ENCODE peak calls at places on chromosomes 13 and 19, in six cellular contexts. U is WTC11, E is endothelial cell of umbilical vein, H is K562, L is A549, P is HepG2. Q is an unnamed sample.

GRCh38 chr19:18417250-18418033 is 1.8 kb upstream of the SSBP4 start:
- DNase-seq in U (peak; percentile 85), E (peak; percentile 85), H (peak; percentile 80), L (peak; percentile 79), P (peak; percentile 63), Q (no peak)

GRCh38 chr13:49560270-49561063 is 24.9 kb downstream of the RCBTB1 start:
- DNase-seq in U (peak; percentile 27), E (no peak), H (no peak), L (peak; percentile 29), P (peak; percentile 68), Q (no peak)

GRCh38 chr19:51664997-51665396 is 18.4 kb upstream of the SIGLEC14 start:
- DNase-seq in U (no peak), E (no peak), H (no peak), L (no peak), P (no peak), Q (no peak)

GRCh38 chr13:53781941-53782340 is 753.3 kb downstream of the OLFM4 start:
- DNase-seq in U (no peak), E (no peak), H (no peak), L (no peak), P (no peak), Q (no peak)

GRCh38 chr19:10566658-10567410 is 1.0 kb upstream of the KRI1 start:
- DNase-seq in U (no peak), E (no peak), H (no peak), L (no peak), P (no peak), Q (no peak)

GRCh38 chr19:17409990-17410389 is 4.6 kb upstream of the BST2 start:
- DNase-seq in U (no peak), E (no peak), H (no peak), L (no peak), P (no peak), Q (no peak)

GRCh38 chr13:47594833-47595232 is 406.2 kb downstream of the SUCLA2 start:
- DNase-seq in U (no peak), E (no peak), H (no peak), L (peak; percentile 18), P (no peak), Q (no peak)

GRCh38 chr13:94710881-94711560 is 1.3 kb downstream of the SOX21 start:
- DNase-seq in U (peak; percentile 53), E (no peak), H (peak; percentile 54), L (peak; percentile 42), P (no peak), Q (peak; percentile 78)

GRCh38 chr13:113112893-113113845 is 7.6 kb downstream of the F7 start:
- DNase-seq in U (no peak), E (no peak), H (no peak), L (no peak), P (no peak), Q (peak; percentile 38)

GRCh38 chr13:64314286-64314685 is 2898.6 kb upstream of the PCDH20 start:
- DNase-seq in U (no peak), E (no peak), H (no peak), L (no peak), P (no peak), Q (no peak)

GRCh38 chr19:53892981-53893325 is 11.0 kb downstream of the PRKCG start:
- DNase-seq in U (peak; percentile 69), E (no peak), H (peak; percentile 35), L (peak; percentile 56), P (no peak), Q (no peak)

GRCh38 chr13:46866150-46866549 is 30.7 kb downstream of the HTR2A start:
- DNase-seq in U (peak; percentile 22), E (no peak), H (no peak), L (peak; percentile 1), P (peak; percentile 4), Q (no peak)

DNA sequence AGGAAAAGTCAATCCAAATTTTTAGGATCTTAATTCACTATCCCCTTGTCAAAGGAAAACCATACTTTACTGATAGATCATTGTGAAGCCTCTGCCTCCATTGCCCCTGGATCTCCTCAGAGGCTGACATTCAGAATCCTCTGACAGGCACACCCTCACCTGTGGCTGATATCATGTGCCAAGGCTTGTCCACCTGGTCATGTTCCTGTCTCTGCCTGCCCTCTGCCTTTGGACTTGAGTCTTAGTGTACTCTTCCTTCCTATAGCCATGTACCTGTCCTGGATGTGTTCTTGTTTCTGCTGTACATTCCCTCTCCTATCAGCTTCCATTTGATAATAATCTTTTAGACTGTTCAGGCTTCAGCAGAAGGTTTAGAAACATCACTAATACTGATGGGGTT is 179.4 kb downstream of the TNFSF13B start:
- DNase-seq in U (no peak), E (no peak), H (no peak), L (no peak), P (no peak), Q (no peak)
- TF ChIP-seq JUN in U (no peak), E (no peak), H (no peak), L (no peak), P (no peak), Q (no peak)

GRCh38 chr13:87999141-87999765 is 328.1 kb downstream of the SLITRK5 start:
- DNase-seq in U (no peak), E (no peak), H (no peak), L (no peak), P (no peak), Q (no peak)
- TF ChIP-seq JUN in U (no peak), E (no peak), H (no peak), L (no peak), P (no peak), Q (no peak)

GRCh38 chr19:6071840-6072239 is 38.5 kb downstream of the RFX2 start:
- DNase-seq in U (no peak), E (no peak), H (no peak), L (no peak), P (no peak), Q (no peak)

GRCh38 chr19:6068711-6069110 is 41.6 kb downstream of the RFX2 start:
- DNase-seq in U (no peak), E (peak; percentile 48), H (no peak), L (no peak), P (no peak), Q (no peak)

GRCh38 chr19:6070179-6071102 is 39.9 kb downstream of the RFX2 start:
- DNase-seq in U (no peak), E (no peak), H (no peak), L (no peak), P (no peak), Q (no peak)

GRCh38 chr19:6069268-6069771 is 41.0 kb downstream of the RFX2 start:
- DNase-seq in U (no peak), E (no peak), H (no peak), L (no peak), P (no peak), Q (no peak)

DNA sequence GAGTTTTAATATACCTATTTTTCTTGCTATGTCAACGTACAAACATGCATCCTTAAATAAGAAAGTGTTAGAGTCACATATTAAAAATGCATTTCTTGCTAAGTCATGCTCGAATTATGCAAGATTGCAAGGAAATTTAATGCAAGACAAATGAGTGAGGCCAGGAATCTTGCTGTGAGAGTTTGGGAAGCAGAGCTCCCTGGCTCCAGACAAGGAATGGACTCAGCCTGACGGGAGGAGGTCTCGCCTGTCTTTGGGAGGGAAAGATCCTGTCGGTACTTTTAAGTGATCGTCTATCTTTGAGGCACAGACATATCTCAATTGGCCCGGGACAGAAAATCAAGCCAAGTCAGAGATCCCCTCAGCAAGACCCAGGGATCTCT is 39.2 kb downstream of the RFX2 start:
- DNase-seq in U (no peak), E (no peak), H (no peak), L (no peak), P (no peak), Q (no peak)
- TF ChIP-seq JUN in U (no peak), E (no peak), H (no peak), L (no peak), P (no peak), Q (no peak)

GRCh38 chr13:85093808-85094207 is 705.4 kb downstream of the SLITRK6 start:
- DNase-seq in U (no peak), E (no peak), H (no peak), L (no peak), P (no peak), Q (no peak)
- TF ChIP-seq JUN in U (no peak), E (no peak), H (no peak), L (no peak), P (no peak), Q (no peak)

GRCh38 chr19:29548483-29549085 is 22.8 kb downstream of the VSTM2B start:
- DNase-seq in U (no peak), E (no peak), H (no peak), L (no peak), P (no peak), Q (no peak)
- TF ChIP-seq JUN in U (no peak), E (no peak), H (no peak), L (no peak), P (no peak), Q (no peak)

DNA sequence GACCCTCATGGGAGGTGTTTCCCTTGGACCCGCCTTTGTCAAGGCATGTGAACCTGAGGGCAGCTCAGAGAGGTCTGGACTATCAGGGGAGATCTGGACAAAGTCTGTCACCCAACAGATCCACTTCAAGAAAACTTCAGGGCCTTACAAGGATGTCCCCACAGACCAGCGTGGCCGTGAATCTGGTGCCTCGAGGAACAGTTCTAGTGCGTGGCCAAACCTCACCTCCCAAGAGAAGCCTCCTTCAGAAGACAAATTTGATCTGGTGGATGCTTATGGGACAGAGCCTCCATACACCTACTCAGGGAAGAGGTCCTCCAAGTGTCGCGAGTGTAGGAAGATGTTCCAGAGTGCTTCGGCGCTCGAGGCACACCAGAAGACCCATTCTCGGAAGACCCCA is 11.5 kb downstream of the ZSCAN22 start:
- DNase-seq in U (no peak), E (no peak), H (no peak), L (no peak), P (no peak), Q (no peak)
- TF ChIP-seq JUN in U (no peak), E (no peak), H (no peak), L (no peak), P (no peak), Q (no peak)

GRCh38 chr19:5407356-5407755 is 47.9 kb upstream of the ZNRF4 start:
- DNase-seq in U (no peak), E (no peak), H (peak; percentile 71), L (peak; percentile 61), P (peak; percentile 12), Q (no peak)
- TF ChIP-seq JUN in U (no peak), E (no peak), H (no peak), L (no peak), P (no peak), Q (no peak)

DNA sequence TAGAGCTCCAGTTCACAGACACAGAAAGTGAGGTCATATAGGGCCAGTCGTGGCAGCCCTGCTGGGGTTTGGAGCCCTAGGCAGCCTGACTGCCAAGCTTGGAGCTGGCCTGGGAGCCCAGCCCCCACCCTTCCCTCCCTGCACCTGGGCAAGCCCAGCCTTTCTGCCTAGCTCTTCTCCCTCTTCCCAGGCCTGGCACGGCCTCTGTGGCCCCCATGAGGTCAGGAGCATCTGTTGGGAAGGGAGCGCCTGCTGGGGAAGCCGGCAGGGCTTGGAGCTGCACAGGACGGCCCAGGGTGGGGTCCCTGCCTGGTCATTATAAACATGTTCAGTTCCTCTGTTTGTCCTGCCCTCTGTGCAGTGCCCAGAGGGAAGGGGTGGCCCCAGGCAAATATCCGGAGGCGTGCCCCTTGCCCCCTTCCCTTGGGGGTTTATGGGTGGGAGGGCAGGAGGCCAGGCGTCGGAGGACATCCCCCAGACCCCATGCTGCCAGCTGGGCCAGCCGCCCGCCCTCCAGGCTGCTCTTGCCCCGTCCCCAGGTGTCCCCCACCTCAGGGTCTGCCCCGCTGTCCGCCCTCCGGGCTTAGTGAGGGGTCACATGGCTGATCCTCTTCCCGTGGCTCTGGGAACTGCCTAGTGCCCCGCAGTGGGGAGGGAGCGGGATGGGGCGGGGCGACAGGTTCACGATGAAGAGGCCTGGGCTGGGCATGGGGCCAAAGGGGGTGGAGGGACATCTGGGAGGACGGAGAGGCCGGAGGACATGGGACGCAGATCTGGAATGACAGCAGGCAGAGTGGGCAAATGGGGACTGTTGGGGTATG is 30.0 kb upstream of the NCCRP1 start:
- DNase-seq in U (peak; percentile 31), E (no peak), H (no peak), L (no peak), P (peak; percentile 49), Q (no peak)
- TF ChIP-seq JUN in U (no peak), E (no peak), H (no peak), L (no peak), P (no peak), Q (no peak)